ENCODE peak calls at places on chromosomes 7 and 10, in four cellular contexts. Z is NCI-H1092 treated with DMSO at 0.1 percent for 48 hours, W is posterior vena cava, E is GM13976. T is an unnamed sample.

GRCh38 chr7:91436655-91437054 is 172.4 kb downstream of the FZD1 start:
- DNase-seq in E (no peak), Z (peak), W (no peak), T (no peak)

GRCh38 chr7:27840314-27840713 is 100.4 kb downstream of the TAX1BP1 start:
- DNase-seq in W (no peak), Z (no peak), E (no peak), T (no peak)

GRCh38 chr10:100972115-100972903 is 3.0 kb downstream of the SEMA4G start:
- DNase-seq in Z (no peak), E (no peak), W (peak), T (no peak)

GRCh38 chr10:132064082-132064755 is 1.5 kb upstream of the JAKMIP3 start:
- DNase-seq in W (peak), Z (no peak), E (no peak), T (peak)

GRCh38 chr7:67301667-67302066 is 305.0 kb downstream of the TYW1 start:
- DNase-seq in E (no peak), W (no peak), Z (no peak), T (no peak)

GRCh38 chr10:127254276-127254675 is 57.9 kb upstream of the INSYN2A start:
- DNase-seq in W (no peak), Z (no peak), E (no peak), T (no peak)

GRCh38 chr7:47375121-47375551 is 206.8 kb downstream of the TNS3 start:
- DNase-seq in W (no peak), Z (no peak), E (no peak), T (no peak)

GRCh38 chr7:78333530-78333929 is 535.0 kb downstream of the PHTF2 start:
- DNase-seq in Z (no peak), W (no peak), E (no peak), T (no peak)

GRCh38 chr7:121079425-121080169 is 91.1 kb downstream of the CPED1 start:
- DNase-seq in E (no peak), Z (no peak), W (no peak), T (no peak)

GRCh38 chr10:97731346-97732051 is 5.4 kb upstream of the ZFYVE27 start:
- DNase-seq in W (no peak), Z (peak), E (peak), T (peak)

T was measured in substantia nigra.